ENCODE peak calls at places on chromosome 13, in six cellular contexts. One of them, this sample, is unnamed.

GRCh38 chr13:77480071-77480470 is 55.4 kb upstream of the SCEL start:
- DNase-seq in GM23248: no peak
- DNase-seq in endothelial cell of umbilical vein: no peak
- DNase-seq in H1: peak
- DNase-seq in neural progenitor cell: peak
- DNase-seq in GM23338: peak
- DNase-seq in this sample: no peak

GRCh38 chr13:42355118-42355840 is 83.3 kb downstream of the AKAP11 start:
- DNase-seq in H1: no peak
- DNase-seq in GM23338: no peak
- DNase-seq in GM23248: no peak
- DNase-seq in endothelial cell of umbilical vein: no peak
- DNase-seq in neural progenitor cell: peak
- DNase-seq in this sample: no peak

GRCh38 chr13:85148009-85148408 is 651.2 kb downstream of the SLITRK6 start:
- DNase-seq in GM23338: peak
- DNase-seq in H1: no peak
- DNase-seq in GM23248: no peak
- DNase-seq in neural progenitor cell: peak
- DNase-seq in endothelial cell of umbilical vein: peak
- DNase-seq in this sample: no peak

GRCh38 chr13:51019026-51019425 is 92.0 kb downstream of the C13orf42 start:
- DNase-seq in GM23338: no peak
- DNase-seq in endothelial cell of umbilical vein: no peak
- DNase-seq in GM23248: no peak
- DNase-seq in H1: no peak
- DNase-seq in neural progenitor cell: no peak
- DNase-seq in this sample: no peak

GRCh38 chr13:76820759-76821158 is 65.4 kb downstream of the KCTD12 start:
- DNase-seq in neural progenitor cell: no peak
- DNase-seq in H1: no peak
- DNase-seq in GM23248: peak
- DNase-seq in GM23338: peak
- DNase-seq in endothelial cell of umbilical vein: no peak
- DNase-seq in this sample: no peak

GRCh38 chr13:106232680-106233079 is 302.8 kb downstream of the EFNB2 start:
- DNase-seq in H1: no peak
- DNase-seq in GM23338: peak
- DNase-seq in GM23248: no peak
- DNase-seq in endothelial cell of umbilical vein: no peak
- DNase-seq in neural progenitor cell: no peak
- DNase-seq in this sample: no peak

GRCh38 chr13:18921063-18921462 is 260.6 kb downstream of the TUBA3C start:
- DNase-seq in GM23338: no peak
- DNase-seq in GM23248: no peak
- DNase-seq in endothelial cell of umbilical vein: no peak
- DNase-seq in H1: no peak
- DNase-seq in neural progenitor cell: no peak
- DNase-seq in this sample: no peak

GRCh38 chr13:55948175-55948574 is 1192.5 kb upstream of the PRR20A start:
- DNase-seq in H1: no peak
- DNase-seq in neural progenitor cell: no peak
- DNase-seq in GM23248: no peak
- DNase-seq in GM23338: no peak
- DNase-seq in endothelial cell of umbilical vein: no peak
- DNase-seq in this sample: no peak

GRCh38 chr13:113493315-113493951 is 2.9 kb upstream of the DCUN1D2 start:
- DNase-seq in neural progenitor cell: no peak
- DNase-seq in GM23248: peak
- DNase-seq in endothelial cell of umbilical vein: peak
- DNase-seq in GM23338: no peak
- DNase-seq in H1: no peak
- DNase-seq in this sample: peak

GRCh38 chr13:99436013-99436412 is 65.3 kb upstream of the TM9SF2 start:
- DNase-seq in GM23248: no peak
- DNase-seq in H1: no peak
- DNase-seq in endothelial cell of umbilical vein: no peak
- DNase-seq in neural progenitor cell: no peak
- DNase-seq in GM23338: no peak
- DNase-seq in this sample: peak

GRCh38 chr13:29924482-29924884 is 74.1 kb upstream of the UBL3 start:
- DNase-seq in GM23248: peak
- DNase-seq in GM23338: no peak
- DNase-seq in endothelial cell of umbilical vein: no peak
- DNase-seq in H1: no peak
- DNase-seq in neural progenitor cell: no peak
- DNase-seq in this sample: peak

GRCh38 chr13:80558074-80558473 is 217.1 kb upstream of the SPRY2 start:
- DNase-seq in H1: no peak
- DNase-seq in endothelial cell of umbilical vein: no peak
- DNase-seq in GM23338: no peak
- DNase-seq in neural progenitor cell: no peak
- DNase-seq in GM23248: no peak
- DNase-seq in this sample: peak

GRCh38 chr13:64993514-64994164 is 2236.5 kb downstream of the PCDH9 start:
- DNase-seq in GM23248: no peak
- DNase-seq in GM23338: no peak
- DNase-seq in neural progenitor cell: no peak
- DNase-seq in endothelial cell of umbilical vein: no peak
- DNase-seq in H1: no peak
- DNase-seq in this sample: no peak

GRCh38 chr13:93344048-93344447 is 117.4 kb downstream of the GPC6 start:
- DNase-seq in endothelial cell of umbilical vein: no peak
- DNase-seq in neural progenitor cell: no peak
- DNase-seq in H1: no peak
- DNase-seq in GM23338: no peak
- DNase-seq in GM23248: no peak
- DNase-seq in this sample: no peak

GRCh38 chr13:81781471-81781870 is 1440.5 kb upstream of the SPRY2 start:
- DNase-seq in endothelial cell of umbilical vein: no peak
- DNase-seq in H1: no peak
- DNase-seq in GM23338: no peak
- DNase-seq in GM23248: no peak
- DNase-seq in neural progenitor cell: no peak
- DNase-seq in this sample: no peak

GRCh38 chr13:44271915-44272341 is 101.7 kb upstream of the SERP2 start:
- DNase-seq in GM23338: no peak
- DNase-seq in GM23248: no peak
- DNase-seq in endothelial cell of umbilical vein: no peak
- DNase-seq in H1: no peak
- DNase-seq in neural progenitor cell: no peak
- DNase-seq in this sample: no peak

GRCh38 chr13:24052547-24052981 is 108.0 kb upstream of the SPATA13 start:
- DNase-seq in H1: no peak
- DNase-seq in GM23338: no peak
- DNase-seq in endothelial cell of umbilical vein: no peak
- DNase-seq in GM23248: peak
- DNase-seq in neural progenitor cell: no peak
- DNase-seq in this sample: no peak

GRCh38 chr13:23778007-23778687 is 111.1 kb downstream of the MIPEP start:
- DNase-seq in neural progenitor cell: no peak
- DNase-seq in H1: no peak
- DNase-seq in GM23248: no peak
- DNase-seq in GM23338: no peak
- DNase-seq in endothelial cell of umbilical vein: no peak
- DNase-seq in this sample: no peak

GRCh38 chr13:113862191-113862765 is 1.6 kb downstream of the GAS6 start:
- DNase-seq in H1: no peak
- DNase-seq in neural progenitor cell: no peak
- DNase-seq in GM23248: no peak
- DNase-seq in GM23338: no peak
- DNase-seq in endothelial cell of umbilical vein: no peak
- DNase-seq in this sample: no peak

DNA sequence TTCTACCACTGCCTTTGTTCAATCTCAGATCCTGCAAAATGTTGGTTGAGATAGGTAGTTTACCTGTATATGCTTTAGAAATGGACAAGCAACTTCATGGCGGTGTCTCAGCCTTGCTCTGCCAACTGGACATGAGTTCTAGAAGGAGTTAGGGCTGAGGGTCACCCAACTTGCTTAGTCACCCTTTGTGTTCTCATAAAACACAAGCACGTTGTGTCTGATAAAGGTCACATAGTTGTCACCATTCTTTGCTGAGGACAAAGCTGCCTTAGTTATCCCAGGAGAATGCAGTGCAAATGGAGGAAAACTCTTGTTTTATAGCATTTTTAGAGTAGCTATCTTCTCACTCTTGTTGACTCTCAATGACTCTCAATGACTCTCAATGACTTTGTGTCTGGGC is 218.4 kb upstream of the TMTC4 start:
- DNase-seq in GM23338: no peak
- DNase-seq in GM23248: no peak
- DNase-seq in neural progenitor cell: no peak
- DNase-seq in H1: no peak
- DNase-seq in endothelial cell of umbilical vein: no peak
- DNase-seq in this sample: no peak
- H3K4me3 ChIP-seq in GM23338: no peak
- H3K4me3 ChIP-seq in GM23248: no peak
- H3K4me3 ChIP-seq in neural progenitor cell: no peak
- H3K4me3 ChIP-seq in H1: no peak
- H3K4me3 ChIP-seq in endothelial cell of umbilical vein: no peak
- H3K4me3 ChIP-seq in this sample: no peak

GRCh38 chr13:111115841-111116500 is 861 bp downstream of the ARHGEF7 start:
- DNase-seq in GM23248: peak
- DNase-seq in H1: no peak
- DNase-seq in GM23338: peak
- DNase-seq in neural progenitor cell: peak
- DNase-seq in endothelial cell of umbilical vein: peak
- DNase-seq in this sample: peak
- TF ChIP-seq EZH2 in GM23248: no peak
- TF ChIP-seq EZH2 in H1: peak
- TF ChIP-seq EZH2 in GM23338: peak
- TF ChIP-seq EZH2 in neural progenitor cell: peak
- TF ChIP-seq EZH2 in endothelial cell of umbilical vein: peak
- TF ChIP-seq EZH2 in this sample: peak

DNA sequence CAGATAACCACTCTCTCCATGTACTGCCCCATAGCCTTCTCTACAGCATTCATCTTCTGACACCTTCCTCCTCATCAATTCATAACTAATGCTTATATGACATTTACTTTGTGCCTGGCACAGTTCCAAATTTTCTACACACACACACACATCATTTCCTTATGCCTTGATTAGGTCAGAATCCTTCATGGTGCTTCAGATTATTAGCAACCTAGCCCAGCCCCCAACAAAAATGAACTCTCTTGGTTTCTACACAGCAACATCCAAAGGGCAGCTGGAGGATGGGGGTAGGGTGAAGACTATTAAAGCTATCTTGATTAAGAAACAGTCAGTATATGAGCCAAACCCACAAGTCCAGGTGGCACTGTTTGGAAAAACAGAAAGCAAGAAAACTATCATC is 3.7 kb downstream of the RUBCNL start:
- DNase-seq in endothelial cell of umbilical vein: no peak
- DNase-seq in GM23338: no peak
- DNase-seq in H1: no peak
- DNase-seq in GM23248: no peak
- DNase-seq in neural progenitor cell: no peak
- DNase-seq in this sample: no peak
- H2AFZ ChIP-seq in endothelial cell of umbilical vein: no peak
- H2AFZ ChIP-seq in GM23338: no peak
- H2AFZ ChIP-seq in H1: no peak
- H2AFZ ChIP-seq in GM23248: no peak
- H2AFZ ChIP-seq in neural progenitor cell: no peak
- H2AFZ ChIP-seq in this sample: no peak

GRCh38 chr13:112056284-112056727 is 10.6 kb upstream of the SOX1 start:
- DNase-seq in neural progenitor cell: peak
- DNase-seq in endothelial cell of umbilical vein: no peak
- DNase-seq in GM23248: no peak
- DNase-seq in H1: no peak
- DNase-seq in GM23338: peak
- DNase-seq in this sample: no peak
- H3K4me3 ChIP-seq in neural progenitor cell: peak
- H3K4me3 ChIP-seq in endothelial cell of umbilical vein: no peak
- H3K4me3 ChIP-seq in GM23248: no peak
- H3K4me3 ChIP-seq in H1: no peak
- H3K4me3 ChIP-seq in GM23338: peak
- H3K4me3 ChIP-seq in this sample: no peak

GRCh38 chr13:27965343-27965739 is 3.8 kb downstream of the CDX2 start:
- DNase-seq in endothelial cell of umbilical vein: no peak
- DNase-seq in GM23338: peak
- DNase-seq in H1: no peak
- DNase-seq in neural progenitor cell: no peak
- DNase-seq in GM23248: no peak
- DNase-seq in this sample: no peak

GRCh38 chr13:27965740-27966640 is 3.1 kb downstream of the CDX2 start:
- DNase-seq in GM23248: no peak
- DNase-seq in H1: peak
- DNase-seq in neural progenitor cell: peak
- DNase-seq in endothelial cell of umbilical vein: no peak
- DNase-seq in GM23338: peak
- DNase-seq in this sample: no peak

GRCh38 chr13:27967736-27968315 is 1.3 kb downstream of the CDX2 start:
- DNase-seq in GM23338: peak
- DNase-seq in neural progenitor cell: peak
- DNase-seq in H1: no peak
- DNase-seq in GM23248: no peak
- DNase-seq in endothelial cell of umbilical vein: no peak
- DNase-seq in this sample: no peak

GRCh38 chr13:27967203-27967735 is 1.8 kb downstream of the CDX2 start:
- DNase-seq in neural progenitor cell: no peak
- DNase-seq in GM23338: peak
- DNase-seq in H1: no peak
- DNase-seq in endothelial cell of umbilical vein: no peak
- DNase-seq in GM23248: no peak
- DNase-seq in this sample: no peak

DNA sequence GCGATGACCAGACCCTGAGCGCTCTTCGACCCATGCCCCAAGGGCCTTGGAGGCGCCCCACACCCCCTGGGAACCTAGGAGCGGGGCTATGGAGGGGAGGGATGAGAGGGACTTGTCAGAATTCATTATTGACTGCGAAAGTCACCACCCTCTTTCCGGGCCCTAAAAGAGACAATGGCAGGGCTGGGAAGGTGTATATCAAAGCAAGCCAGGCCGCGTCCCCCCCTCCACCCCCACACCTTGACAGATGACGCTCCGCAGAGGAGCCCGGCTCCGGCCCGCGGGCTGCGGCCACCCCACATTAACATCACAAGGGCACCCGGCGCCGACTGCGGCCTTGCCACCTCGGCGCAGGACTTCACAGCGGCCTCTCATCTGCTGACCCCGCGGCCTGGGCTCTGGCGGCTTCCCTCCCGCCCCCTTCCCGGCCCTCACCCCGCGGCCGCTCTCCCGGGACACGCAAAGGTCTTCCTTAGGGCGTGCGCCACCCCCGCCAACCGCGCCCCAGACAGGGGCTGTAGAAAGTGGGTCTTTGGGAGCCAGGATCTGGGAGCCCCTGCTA is 2.4 kb downstream of the CDX2 start:
- DNase-seq in GM23338: peak
- DNase-seq in GM23248: no peak
- DNase-seq in neural progenitor cell: peak
- DNase-seq in H1: no peak
- DNase-seq in endothelial cell of umbilical vein: no peak
- DNase-seq in this sample: no peak
- TF ChIP-seq EZH2 in GM23338: peak
- TF ChIP-seq EZH2 in GM23248: no peak
- TF ChIP-seq EZH2 in neural progenitor cell: peak
- TF ChIP-seq EZH2 in H1: peak
- TF ChIP-seq EZH2 in endothelial cell of umbilical vein: peak
- TF ChIP-seq EZH2 in this sample: no peak

This sample was measured in PC-3.